ENCODE peak calls at places on chromosomes 13 and 19, in seven cellular contexts. F, N, K, V, O, S and M are unnamed samples.

GRCh38 chr13:103516009-103516795 is 450.0 kb upstream of the SLC10A2 start:
- DNase-seq in V (no peak), F (no peak), S (no peak), K (no peak), O (no peak), N (no peak), M (no peak)

GRCh38 chr19:46878613-46879375 is 18.0 kb downstream of the ARHGAP35 start:
- DNase-seq in K (no peak), V (peak), S (no peak), N (no peak), F (no peak), O (no peak), M (peak)

GRCh38 chr13:75186384-75186783 is 295.6 kb downstream of the TBC1D4 start:
- DNase-seq in N (no peak), O (no peak), K (no peak), V (no peak), F (no peak), S (no peak), M (peak)

GRCh38 chr19:1076951-1077350 is 10.0 kb downstream of the ARHGAP45 start:
- DNase-seq in K (peak), F (no peak), N (no peak), V (no peak), S (no peak), O (no peak), M (peak)

GRCh38 chr19:18160441-18160791 is 7.5 kb downstream of the PIK3R2 start:
- DNase-seq in K (no peak), F (peak), V (peak), O (no peak), N (no peak), S (no peak), M (no peak)

GRCh38 chr13:75871059-75871458 is 234.9 kb downstream of the LMO7 start:
- DNase-seq in F (no peak), N (no peak), K (no peak), V (peak), S (no peak), O (no peak), M (no peak)

GRCh38 chr13:34817246-34817645 is 124.8 kb upstream of the NBEA start:
- DNase-seq in N (no peak), S (no peak), V (no peak), F (no peak), O (no peak), K (no peak), M (no peak)

GRCh38 chr13:99085139-99085845 is 107.4 kb upstream of the DOCK9 start:
- DNase-seq in N (no peak), V (no peak), O (peak), K (no peak), S (no peak), F (peak), M (no peak)